ENCODE peak calls at places on chromosome 16, in four cellular contexts. One of them, this sample, is unnamed. For H3K4me1, the result is how much of the 10 kb centered on the place peaks cover.

GRCh38 chr16:48117217-48118105 is 38.3 kb downstream of the ABCC12 start:
- DNase-seq in tibial artery: no peak
- DNase-seq in tibial nerve: no peak
- DNase-seq in Caco-2: peak
- DNase-seq in this sample: peak

GRCh38 chr16:80825365-80825758 is 21.0 kb upstream of the CDYL2 start:
- DNase-seq in tibial artery: no peak
- DNase-seq in tibial nerve: no peak
- DNase-seq in Caco-2: no peak
- DNase-seq in this sample: no peak

GRCh38 chr16:85523602-85524364 is 89.3 kb upstream of the GSE1 start:
- DNase-seq in tibial artery: no peak
- DNase-seq in tibial nerve: no peak
- DNase-seq in Caco-2: peak
- DNase-seq in this sample: no peak

GRCh38 chr16:53984936-53985335 is 281.0 kb downstream of the FTO start:
- DNase-seq in tibial artery: no peak
- DNase-seq in tibial nerve: no peak
- DNase-seq in Caco-2: no peak
- DNase-seq in this sample: no peak

GRCh38 chr16:81551141-81551808 is 106.7 kb downstream of the CMIP start:
- DNase-seq in tibial artery: no peak
- DNase-seq in tibial nerve: no peak
- DNase-seq in Caco-2: no peak
- DNase-seq in this sample: no peak

GRCh38 chr16:83335076-83335475 is 472.7 kb upstream of the HSBP1 start:
- DNase-seq in tibial artery: no peak
- DNase-seq in tibial nerve: no peak
- DNase-seq in Caco-2: no peak
- DNase-seq in this sample: no peak

GRCh38 chr16:4982056-4982867 is 24.1 kb downstream of the SEC14L5 start:
- DNase-seq in tibial artery: no peak
- DNase-seq in tibial nerve: no peak
- DNase-seq in Caco-2: no peak
- DNase-seq in this sample: peak

GRCh38 chr16:68658258-68658973 is 13.3 kb downstream of the CDH3 start:
- DNase-seq in tibial artery: no peak
- DNase-seq in tibial nerve: no peak
- DNase-seq in Caco-2: peak
- DNase-seq in this sample: no peak

GRCh38 chr16:12539185-12539929 is 264.3 kb downstream of the CPPED1 start:
- DNase-seq in tibial artery: no peak
- DNase-seq in tibial nerve: no peak
- DNase-seq in Caco-2: no peak
- DNase-seq in this sample: no peak

GRCh38 chr16:11848842-11849241 is 2.5 kb downstream of the RSL1D1 start:
- DNase-seq in tibial artery: no peak
- DNase-seq in tibial nerve: no peak
- DNase-seq in Caco-2: no peak
- DNase-seq in this sample: no peak

GRCh38 chr16:30121741-30122620 is 1.0 kb downstream of the MAPK3 start:
- DNase-seq in tibial artery: peak
- DNase-seq in tibial nerve: peak
- DNase-seq in Caco-2: no peak
- DNase-seq in this sample: peak

GRCh38 chr16:84541999-84542876 is 37.8 kb upstream of the MEAK7 start:
- DNase-seq in tibial artery: no peak
- DNase-seq in tibial nerve: no peak
- DNase-seq in Caco-2: no peak
- DNase-seq in this sample: no peak

GRCh38 chr16:8611886-8612595 is 9.5 kb upstream of the METTL22 start:
- DNase-seq in tibial artery: no peak
- DNase-seq in tibial nerve: no peak
- DNase-seq in Caco-2: no peak
- DNase-seq in this sample: no peak

GRCh38 chr16:10676284-10676683 is 18.4 kb downstream of the TEKT5 start:
- DNase-seq in tibial artery: no peak
- DNase-seq in tibial nerve: no peak
- DNase-seq in Caco-2: no peak
- DNase-seq in this sample: no peak

GRCh38 chr16:895371-895770 is 75.4 kb downstream of the LMF1 start:
- DNase-seq in tibial artery: no peak
- DNase-seq in tibial nerve: no peak
- DNase-seq in Caco-2: no peak
- DNase-seq in this sample: peak

GRCh38 chr16:3601614-3602319 is 9.6 kb downstream of the SLX4 start:
- DNase-seq in tibial artery: no peak
- DNase-seq in tibial nerve: no peak
- DNase-seq in Caco-2: no peak
- DNase-seq in this sample: no peak

GRCh38 chr16:86377251-86378022 is 132.9 kb upstream of the FOXF1 start:
- DNase-seq in tibial artery: no peak
- DNase-seq in tibial nerve: no peak
- DNase-seq in Caco-2: no peak
- DNase-seq in this sample: no peak

GRCh38 chr16:68368602-68368944 is 57.8 kb downstream of the PRMT7 start:
- DNase-seq in tibial artery: no peak
- DNase-seq in tibial nerve: no peak
- DNase-seq in Caco-2: no peak
- DNase-seq in this sample: no peak

GRCh38 chr16:32116080-32116479 is 137.0 kb upstream of the TP53TG3D start:
- DNase-seq in tibial artery: no peak
- DNase-seq in tibial nerve: no peak
- DNase-seq in Caco-2: no peak
- DNase-seq in this sample: peak

GRCh38 chr16:83878838-83879237 is 20.1 kb upstream of the MLYCD start:
- DNase-seq in tibial artery: no peak
- DNase-seq in tibial nerve: no peak
- DNase-seq in Caco-2: no peak
- DNase-seq in this sample: no peak

GRCh38 chr16:75491876-75492275 is 3.4 kb downstream of the CHST6 start:
- DNase-seq in tibial artery: no peak
- DNase-seq in tibial nerve: no peak
- DNase-seq in Caco-2: peak
- DNase-seq in this sample: no peak

GRCh38 chr16:86899757-86900156 is 321.4 kb downstream of the FOXL1 start:
- DNase-seq in tibial artery: no peak
- DNase-seq in tibial nerve: no peak
- DNase-seq in Caco-2: no peak
- DNase-seq in this sample: no peak

GRCh38 chr16:84992700-84993075 is 18.6 kb downstream of the ZDHHC7 start:
- DNase-seq in tibial artery: no peak
- DNase-seq in tibial nerve: no peak
- DNase-seq in Caco-2: no peak
- DNase-seq in this sample: no peak

GRCh38 chr16:87017388-87018012 is 299.7 kb downstream of the C16orf95 start:
- DNase-seq in tibial artery: no peak
- DNase-seq in tibial nerve: no peak
- DNase-seq in Caco-2: peak
- DNase-seq in this sample: no peak

GRCh38 chr16:80197790-80198201 is 343.0 kb upstream of the DYNLRB2 start:
- DNase-seq in tibial artery: no peak
- DNase-seq in tibial nerve: no peak
- DNase-seq in Caco-2: no peak
- DNase-seq in this sample: no peak

GRCh38 chr16:11499295-11500089 is 87.2 kb downstream of the LITAF start:
- DNase-seq in tibial artery: no peak
- DNase-seq in tibial nerve: no peak
- DNase-seq in Caco-2: no peak
- DNase-seq in this sample: no peak

GRCh38 chr16:70688266-70688742 is 2.5 kb upstream of the MTSS2 start:
- DNase-seq in tibial artery: peak
- DNase-seq in tibial nerve: peak
- DNase-seq in Caco-2: no peak
- DNase-seq in this sample: peak

GRCh38 chr16:3004781-3005284 is 7.9 kb upstream of the CLDN9 start:
- DNase-seq in tibial artery: no peak
- DNase-seq in tibial nerve: no peak
- DNase-seq in Caco-2: peak
- DNase-seq in this sample: no peak

GRCh38 chr16:66554492-66554891 is 2.1 kb downstream of the CKLF start:
- DNase-seq in tibial artery: no peak
- DNase-seq in tibial nerve: no peak
- DNase-seq in Caco-2: no peak
- DNase-seq in this sample: no peak
- H3K4me1 ChIP-seq in tibial artery: under half
- H3K4me1 ChIP-seq in tibial nerve: under half
- H3K4me1 ChIP-seq in Caco-2: under half
- H3K4me1 ChIP-seq in this sample: under half

GRCh38 chr16:50066482-50067289 is 916 bp downstream of the HEATR3 start:
- DNase-seq in tibial artery: no peak
- DNase-seq in tibial nerve: no peak
- DNase-seq in Caco-2: no peak
- DNase-seq in this sample: no peak
- TF ChIP-seq CTCF in tibial artery: no peak
- TF ChIP-seq CTCF in tibial nerve: no peak
- TF ChIP-seq CTCF in Caco-2: peak
- TF ChIP-seq CTCF in this sample: no peak

GRCh38 chr16:27352026-27352425 is 38.3 kb downstream of the IL4R start:
- DNase-seq in tibial artery: no peak
- DNase-seq in tibial nerve: no peak
- DNase-seq in Caco-2: no peak
- DNase-seq in this sample: no peak

GRCh38 chr16:27356794-27357193 is 43.0 kb downstream of the IL4R start:
- DNase-seq in tibial artery: no peak
- DNase-seq in tibial nerve: no peak
- DNase-seq in Caco-2: no peak
- DNase-seq in this sample: no peak

GRCh38 chr16:27355610-27356009 is 41.8 kb downstream of the IL4R start:
- DNase-seq in tibial artery: no peak
- DNase-seq in tibial nerve: no peak
- DNase-seq in Caco-2: no peak
- DNase-seq in this sample: peak

GRCh38 chr16:27350006-27350405 is 36.2 kb downstream of the IL4R start:
- DNase-seq in tibial artery: no peak
- DNase-seq in tibial nerve: no peak
- DNase-seq in Caco-2: no peak
- DNase-seq in this sample: no peak

DNA sequence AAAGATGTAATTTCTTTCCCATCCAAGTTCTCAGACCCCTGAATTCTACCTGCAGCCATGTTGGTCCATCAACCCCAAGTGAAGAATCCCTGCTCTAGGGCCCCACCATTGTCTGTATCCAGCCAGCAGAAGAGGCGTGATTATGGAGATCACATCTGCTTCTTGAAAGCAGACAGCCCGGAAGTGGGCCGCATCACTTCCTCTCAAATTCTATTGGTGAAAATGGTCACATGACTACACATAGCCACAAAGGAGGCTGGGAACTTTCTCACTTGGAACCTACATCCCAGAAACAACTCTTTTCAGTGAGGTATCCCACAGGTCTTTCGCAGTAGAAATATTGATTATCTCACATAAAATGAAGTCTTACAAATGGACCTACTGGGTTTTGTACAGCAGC is 40.1 kb downstream of the IL4R start:
- DNase-seq in tibial artery: no peak
- DNase-seq in tibial nerve: no peak
- DNase-seq in Caco-2: no peak
- DNase-seq in this sample: no peak
- H3K4me1 ChIP-seq in tibial artery: under half
- H3K4me1 ChIP-seq in tibial nerve: under half
- H3K4me1 ChIP-seq in Caco-2: under half
- H3K4me1 ChIP-seq in this sample: under half

DNA sequence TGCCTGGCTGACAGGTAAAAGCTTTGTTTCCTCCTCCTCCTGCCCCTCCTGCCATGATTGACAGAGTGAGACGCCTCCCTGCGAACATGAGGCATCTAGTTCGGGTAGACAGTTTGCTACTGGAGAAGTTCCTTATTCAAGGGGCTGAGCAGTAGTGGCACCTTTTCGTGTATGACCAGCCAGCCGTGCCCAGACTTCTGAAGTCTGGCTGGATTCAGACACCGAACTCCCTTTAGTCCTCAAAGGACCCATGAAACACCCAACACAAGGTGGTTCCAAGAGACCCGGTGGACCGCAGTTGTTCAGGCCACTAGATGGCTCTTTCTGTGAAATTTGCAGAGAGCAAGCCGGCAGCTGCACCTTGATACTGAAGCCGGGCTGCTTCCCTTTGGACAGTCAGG is 192.8 kb downstream of the XYLT1 start:
- DNase-seq in tibial artery: no peak
- DNase-seq in tibial nerve: no peak
- DNase-seq in Caco-2: peak
- DNase-seq in this sample: no peak
- TF ChIP-seq CTCF in tibial artery: peak
- TF ChIP-seq CTCF in tibial nerve: no peak
- TF ChIP-seq CTCF in Caco-2: peak
- TF ChIP-seq CTCF in this sample: peak